ENCODE peak calls at places on chromosome 14, in four cellular contexts. One of them, this sample, is unnamed.

GRCh38 chr14:59394268-59394667 is 70.9 kb downstream of the GPR135 start:
- DNase-seq in CD4-positive, alpha-beta memory T cell: no peak
- DNase-seq in PC-3: no peak
- DNase-seq in heart left ventricle: no peak
- DNase-seq in this sample: no peak

GRCh38 chr14:61385002-61385685 is 63.8 kb downstream of the PRKCH start:
- DNase-seq in heart left ventricle: no peak
- DNase-seq in PC-3: no peak
- DNase-seq in CD4-positive, alpha-beta memory T cell: peak
- DNase-seq in this sample: no peak

GRCh38 chr14:100037351-100037750 is 27.9 kb upstream of the EVL start:
- DNase-seq in CD4-positive, alpha-beta memory T cell: no peak
- DNase-seq in PC-3: no peak
- DNase-seq in heart left ventricle: peak
- DNase-seq in this sample: no peak

GRCh38 chr14:75200451-75200850 is 24.0 kb upstream of the TMED10 start:
- DNase-seq in CD4-positive, alpha-beta memory T cell: no peak
- DNase-seq in PC-3: peak
- DNase-seq in heart left ventricle: no peak
- DNase-seq in this sample: no peak

GRCh38 chr14:36271939-36272907 is 48.2 kb downstream of the MBIP start:
- DNase-seq in CD4-positive, alpha-beta memory T cell: no peak
- DNase-seq in heart left ventricle: no peak
- DNase-seq in PC-3: no peak
- DNase-seq in this sample: no peak

GRCh38 chr14:75832621-75833297 is 149.0 kb downstream of the TGFB3 start:
- DNase-seq in heart left ventricle: no peak
- DNase-seq in CD4-positive, alpha-beta memory T cell: no peak
- DNase-seq in PC-3: peak
- DNase-seq in this sample: no peak

GRCh38 chr14:100359881-100360280 is 36.7 kb downstream of the SLC25A47 start:
- DNase-seq in heart left ventricle: no peak
- DNase-seq in PC-3: no peak
- DNase-seq in CD4-positive, alpha-beta memory T cell: no peak
- DNase-seq in this sample: no peak

GRCh38 chr14:26596722-26597030 is 1.2 kb downstream of the NOVA1 start:
- DNase-seq in PC-3: no peak
- DNase-seq in heart left ventricle: no peak
- DNase-seq in CD4-positive, alpha-beta memory T cell: no peak
- DNase-seq in this sample: no peak

GRCh38 chr14:68824517-68825347 is 31.9 kb upstream of the ZFP36L1 start:
- DNase-seq in CD4-positive, alpha-beta memory T cell: no peak
- DNase-seq in PC-3: peak
- DNase-seq in heart left ventricle: peak
- DNase-seq in this sample: peak

GRCh38 chr14:70203686-70204085 is 14.9 kb upstream of the SLC8A3 start:
- DNase-seq in CD4-positive, alpha-beta memory T cell: no peak
- DNase-seq in PC-3: no peak
- DNase-seq in heart left ventricle: no peak
- DNase-seq in this sample: no peak

GRCh38 chr14:41490323-41490722 is 116.4 kb upstream of the LRFN5 start:
- DNase-seq in CD4-positive, alpha-beta memory T cell: no peak
- DNase-seq in heart left ventricle: no peak
- DNase-seq in PC-3: no peak
- DNase-seq in this sample: no peak

GRCh38 chr14:69612759-69613145 is 1.4 kb downstream of the SUSD6 start:
- DNase-seq in CD4-positive, alpha-beta memory T cell: no peak
- DNase-seq in PC-3: peak
- DNase-seq in heart left ventricle: no peak
- DNase-seq in this sample: no peak

GRCh38 chr14:21494902-21495762 is 16.0 kb downstream of the METTL3 start:
- DNase-seq in PC-3: no peak
- DNase-seq in heart left ventricle: no peak
- DNase-seq in CD4-positive, alpha-beta memory T cell: no peak
- DNase-seq in this sample: no peak

GRCh38 chr14:65704850-65705249 is 292.3 kb downstream of the FUT8 start:
- DNase-seq in CD4-positive, alpha-beta memory T cell: no peak
- DNase-seq in PC-3: no peak
- DNase-seq in heart left ventricle: no peak
- DNase-seq in this sample: no peak

GRCh38 chr14:94914191-94914590 is 144.3 kb upstream of the GSC start:
- DNase-seq in PC-3: no peak
- DNase-seq in heart left ventricle: no peak
- DNase-seq in CD4-positive, alpha-beta memory T cell: no peak
- DNase-seq in this sample: no peak

GRCh38 chr14:88281447-88281846 is 41.6 kb downstream of the KCNK10 start:
- DNase-seq in CD4-positive, alpha-beta memory T cell: no peak
- DNase-seq in PC-3: peak
- DNase-seq in heart left ventricle: no peak
- DNase-seq in this sample: no peak

GRCh38 chr14:88140874-88141273 is 135.9 kb downstream of the GPR65 start:
- DNase-seq in PC-3: no peak
- DNase-seq in heart left ventricle: no peak
- DNase-seq in CD4-positive, alpha-beta memory T cell: no peak
- DNase-seq in this sample: no peak

GRCh38 chr14:28461379-28461778 is 305.2 kb upstream of the FOXG1 start:
- DNase-seq in PC-3: no peak
- DNase-seq in CD4-positive, alpha-beta memory T cell: no peak
- DNase-seq in heart left ventricle: no peak
- DNase-seq in this sample: no peak

GRCh38 chr14:80981156-80981555 is 25.7 kb downstream of the TSHR start:
- DNase-seq in PC-3: no peak
- DNase-seq in CD4-positive, alpha-beta memory T cell: no peak
- DNase-seq in heart left ventricle: no peak
- DNase-seq in this sample: no peak

GRCh38 chr14:100256339-100256895 is 17.5 kb downstream of the YY1 start:
- DNase-seq in PC-3: no peak
- DNase-seq in heart left ventricle: no peak
- DNase-seq in CD4-positive, alpha-beta memory T cell: no peak
- DNase-seq in this sample: no peak

GRCh38 chr14:30906752-30907658 is 32.6 kb downstream of the COCH start:
- DNase-seq in PC-3: peak
- DNase-seq in heart left ventricle: no peak
- DNase-seq in CD4-positive, alpha-beta memory T cell: no peak
- DNase-seq in this sample: no peak

GRCh38 chr14:60722836-60723217 is 1.3 kb downstream of the SIX4 start:
- DNase-seq in CD4-positive, alpha-beta memory T cell: no peak
- DNase-seq in heart left ventricle: no peak
- DNase-seq in PC-3: no peak
- DNase-seq in this sample: peak

GRCh38 chr14:69093551-69094421 is 59.1 kb downstream of the DCAF5 start:
- DNase-seq in CD4-positive, alpha-beta memory T cell: no peak
- DNase-seq in PC-3: peak
- DNase-seq in heart left ventricle: no peak
- DNase-seq in this sample: no peak

GRCh38 chr14:23694085-23694975 is 58.2 kb downstream of the DHRS2 start:
- DNase-seq in heart left ventricle: no peak
- DNase-seq in CD4-positive, alpha-beta memory T cell: no peak
- DNase-seq in PC-3: no peak
- DNase-seq in this sample: peak
- H3K4me3 ChIP-seq in heart left ventricle: no peak
- H3K4me3 ChIP-seq in CD4-positive, alpha-beta memory T cell: no peak
- H3K4me3 ChIP-seq in PC-3: no peak
- H3K4me3 ChIP-seq in this sample: no peak

GRCh38 chr14:67493092-67493717 is 4.7 kb upstream of the TMEM229B start:
- DNase-seq in PC-3: no peak
- DNase-seq in CD4-positive, alpha-beta memory T cell: no peak
- DNase-seq in heart left ventricle: no peak
- DNase-seq in this sample: no peak
- H3K4me3 ChIP-seq in PC-3: no peak
- H3K4me3 ChIP-seq in CD4-positive, alpha-beta memory T cell: no peak
- H3K4me3 ChIP-seq in heart left ventricle: no peak
- H3K4me3 ChIP-seq in this sample: no peak

GRCh38 chr14:103518416-103519042 is 4.1 kb downstream of the CKB start:
- DNase-seq in CD4-positive, alpha-beta memory T cell: peak
- DNase-seq in heart left ventricle: peak
- DNase-seq in PC-3: peak
- DNase-seq in this sample: peak

GRCh38 chr14:103519837-103520212 is 2.8 kb downstream of the CKB start:
- DNase-seq in CD4-positive, alpha-beta memory T cell: no peak
- DNase-seq in PC-3: no peak
- DNase-seq in heart left ventricle: peak
- DNase-seq in this sample: no peak

GRCh38 chr14:103517626-103518415 is 4.8 kb downstream of the CKB start:
- DNase-seq in PC-3: no peak
- DNase-seq in heart left ventricle: no peak
- DNase-seq in CD4-positive, alpha-beta memory T cell: no peak
- DNase-seq in this sample: peak

GRCh38 chr14:103520269-103520656 is 2.4 kb downstream of the CKB start:
- DNase-seq in heart left ventricle: no peak
- DNase-seq in PC-3: no peak
- DNase-seq in CD4-positive, alpha-beta memory T cell: no peak
- DNase-seq in this sample: no peak

GRCh38 chr14:103519043-103519836 is 3.4 kb downstream of the CKB start:
- DNase-seq in PC-3: no peak
- DNase-seq in heart left ventricle: peak
- DNase-seq in CD4-positive, alpha-beta memory T cell: no peak
- DNase-seq in this sample: peak
- H3K4me3 ChIP-seq in PC-3: no peak
- H3K4me3 ChIP-seq in heart left ventricle: no peak
- H3K4me3 ChIP-seq in CD4-positive, alpha-beta memory T cell: no peak
- H3K4me3 ChIP-seq in this sample: no peak

GRCh38 chr14:102557434-102558226 is 34.8 kb upstream of the RCOR1 start:
- DNase-seq in PC-3: no peak
- DNase-seq in CD4-positive, alpha-beta memory T cell: no peak
- DNase-seq in heart left ventricle: no peak
- DNase-seq in this sample: peak

GRCh38 chr14:102558566-102558965 is 33.9 kb upstream of the RCOR1 start:
- DNase-seq in PC-3: no peak
- DNase-seq in heart left ventricle: no peak
- DNase-seq in CD4-positive, alpha-beta memory T cell: no peak
- DNase-seq in this sample: no peak

GRCh38 chr14:102554835-102555819 is 37.3 kb upstream of the RCOR1 start:
- DNase-seq in PC-3: no peak
- DNase-seq in heart left ventricle: peak
- DNase-seq in CD4-positive, alpha-beta memory T cell: peak
- DNase-seq in this sample: peak

GRCh38 chr14:102560436-102561261 is 31.8 kb upstream of the RCOR1 start:
- DNase-seq in PC-3: no peak
- DNase-seq in CD4-positive, alpha-beta memory T cell: no peak
- DNase-seq in heart left ventricle: no peak
- DNase-seq in this sample: no peak

GRCh38 chr14:102556098-102556677 is 36.3 kb upstream of the RCOR1 start:
- DNase-seq in CD4-positive, alpha-beta memory T cell: no peak
- DNase-seq in PC-3: no peak
- DNase-seq in heart left ventricle: no peak
- DNase-seq in this sample: peak
- H3K4me3 ChIP-seq in CD4-positive, alpha-beta memory T cell: no peak
- H3K4me3 ChIP-seq in PC-3: no peak
- H3K4me3 ChIP-seq in heart left ventricle: no peak
- H3K4me3 ChIP-seq in this sample: no peak

GRCh38 chr14:91229743-91230200 is 14.7 kb downstream of the GPR68 start:
- DNase-seq in heart left ventricle: no peak
- DNase-seq in CD4-positive, alpha-beta memory T cell: peak
- DNase-seq in PC-3: peak
- DNase-seq in this sample: no peak

GRCh38 chr14:91230363-91231035 is 14.0 kb downstream of the GPR68 start:
- DNase-seq in heart left ventricle: no peak
- DNase-seq in CD4-positive, alpha-beta memory T cell: no peak
- DNase-seq in PC-3: peak
- DNase-seq in this sample: no peak

GRCh38 chr14:91232631-91233030 is 11.9 kb downstream of the GPR68 start:
- DNase-seq in heart left ventricle: no peak
- DNase-seq in PC-3: no peak
- DNase-seq in CD4-positive, alpha-beta memory T cell: no peak
- DNase-seq in this sample: no peak

GRCh38 chr14:91232052-91232451 is 12.5 kb downstream of the GPR68 start:
- DNase-seq in CD4-positive, alpha-beta memory T cell: no peak
- DNase-seq in heart left ventricle: no peak
- DNase-seq in PC-3: no peak
- DNase-seq in this sample: no peak

GRCh38 chr14:91231446-91231845 is 13.1 kb downstream of the GPR68 start:
- DNase-seq in heart left ventricle: no peak
- DNase-seq in CD4-positive, alpha-beta memory T cell: no peak
- DNase-seq in PC-3: no peak
- DNase-seq in this sample: no peak
- H3K4me3 ChIP-seq in heart left ventricle: no peak
- H3K4me3 ChIP-seq in CD4-positive, alpha-beta memory T cell: peak
- H3K4me3 ChIP-seq in PC-3: no peak
- H3K4me3 ChIP-seq in this sample: no peak

GRCh38 chr14:56810341-56810740 is at the start of gene OTX2:
- DNase-seq in CD4-positive, alpha-beta memory T cell: no peak
- DNase-seq in PC-3: no peak
- DNase-seq in heart left ventricle: no peak
- DNase-seq in this sample: peak
- H3K4me3 ChIP-seq in CD4-positive, alpha-beta memory T cell: no peak
- H3K4me3 ChIP-seq in PC-3: no peak
- H3K4me3 ChIP-seq in heart left ventricle: no peak
- H3K4me3 ChIP-seq in this sample: peak

DNA sequence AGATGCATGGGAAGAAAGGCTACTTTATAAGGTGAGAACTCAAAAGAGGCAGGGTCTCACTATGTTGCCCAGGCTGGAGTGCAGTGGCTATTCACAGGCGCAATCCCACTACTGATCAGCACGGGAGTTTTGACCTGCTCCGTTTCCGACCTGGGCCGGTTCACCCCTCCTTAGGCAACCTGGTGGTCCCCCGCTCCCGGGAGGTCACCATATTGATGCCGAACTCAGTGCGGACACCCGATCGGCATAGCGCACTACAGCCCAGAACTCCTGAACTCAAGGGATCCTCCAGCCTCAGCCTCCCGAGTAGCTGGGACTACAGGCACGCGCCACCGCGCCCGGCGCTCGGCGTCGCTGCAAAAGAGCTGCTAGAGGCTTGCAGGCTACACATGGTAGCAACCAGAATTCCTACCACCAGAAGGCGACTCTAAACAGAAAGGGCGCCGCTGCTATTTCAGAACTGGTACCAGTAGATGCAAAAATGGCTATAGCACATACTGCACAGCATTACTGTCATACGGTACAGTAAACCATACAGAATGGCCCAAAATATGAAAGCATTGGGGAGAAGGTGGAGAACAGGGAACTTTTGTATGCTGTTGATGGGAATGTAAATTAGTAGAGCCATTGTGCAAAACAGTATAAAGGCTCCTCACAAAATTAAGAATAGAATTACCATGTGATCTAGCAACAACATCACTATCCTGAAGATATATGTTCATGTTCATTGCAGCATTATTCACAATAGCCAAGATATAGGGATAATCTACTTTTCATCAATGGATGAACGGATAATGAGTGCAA is 1.2 kb upstream of the NEMF start:
- DNase-seq in heart left ventricle: peak
- DNase-seq in PC-3: peak
- DNase-seq in CD4-positive, alpha-beta memory T cell: peak
- DNase-seq in this sample: peak
- H3K4me3 ChIP-seq in heart left ventricle: no peak
- H3K4me3 ChIP-seq in PC-3: peak
- H3K4me3 ChIP-seq in CD4-positive, alpha-beta memory T cell: no peak
- H3K4me3 ChIP-seq in this sample: peak